ENCODE peak calls at places on chromosomes 11 and 22, in seven cellular contexts. One of them, this sample, is unnamed.

GRCh38 chr11:117900720-117901440 is 24.4 kb upstream of the FXYD6 start:
- DNase-seq in IMR-90: no peak
- DNase-seq in mesendoderm: no peak
- DNase-seq in H1: no peak
- DNase-seq in mesenchymal stem cell: no peak
- DNase-seq in trophoblast cell: no peak
- DNase-seq in neuronal stem cell: no peak
- DNase-seq in this sample: no peak

GRCh38 chr11:41245704-41246398 is 213.6 kb downstream of the LRRC4C start:
- DNase-seq in trophoblast cell: no peak
- DNase-seq in neuronal stem cell: no peak
- DNase-seq in IMR-90: no peak
- DNase-seq in mesendoderm: peak
- DNase-seq in H1: no peak
- DNase-seq in mesenchymal stem cell: no peak
- DNase-seq in this sample: peak

GRCh38 chr22:38569972-38570840 is at the start of gene DMC1:
- DNase-seq in mesendoderm: peak
- DNase-seq in neuronal stem cell: peak
- DNase-seq in trophoblast cell: peak
- DNase-seq in IMR-90: peak
- DNase-seq in H1: peak
- DNase-seq in mesenchymal stem cell: peak
- DNase-seq in this sample: peak

GRCh38 chr11:123056835-123057491 is 5.0 kb downstream of the HSPA8 start:
- DNase-seq in mesenchymal stem cell: no peak
- DNase-seq in neuronal stem cell: no peak
- DNase-seq in H1: no peak
- DNase-seq in mesendoderm: no peak
- DNase-seq in trophoblast cell: peak
- DNase-seq in IMR-90: no peak
- DNase-seq in this sample: no peak

GRCh38 chr11:110091995-110092576 is 1.1 kb upstream of the ZC3H12C start:
- DNase-seq in mesendoderm: peak
- DNase-seq in trophoblast cell: no peak
- DNase-seq in H1: no peak
- DNase-seq in IMR-90: no peak
- DNase-seq in neuronal stem cell: no peak
- DNase-seq in mesenchymal stem cell: no peak
- DNase-seq in this sample: no peak

GRCh38 chr11:8059571-8060011 is 21.4 kb upstream of the TUB start:
- DNase-seq in mesenchymal stem cell: no peak
- DNase-seq in H1: no peak
- DNase-seq in mesendoderm: no peak
- DNase-seq in neuronal stem cell: no peak
- DNase-seq in trophoblast cell: no peak
- DNase-seq in IMR-90: no peak
- DNase-seq in this sample: no peak

GRCh38 chr11:9821008-9821752 is 157.3 kb downstream of the SWAP70 start:
- DNase-seq in mesenchymal stem cell: no peak
- DNase-seq in trophoblast cell: no peak
- DNase-seq in mesendoderm: peak
- DNase-seq in H1: no peak
- DNase-seq in neuronal stem cell: no peak
- DNase-seq in IMR-90: no peak
- DNase-seq in this sample: no peak

GRCh38 chr22:23904855-23905254 is 10.7 kb downstream of the MIF start:
- DNase-seq in neuronal stem cell: no peak
- DNase-seq in trophoblast cell: no peak
- DNase-seq in IMR-90: no peak
- DNase-seq in mesendoderm: no peak
- DNase-seq in mesenchymal stem cell: peak
- DNase-seq in H1: no peak
- DNase-seq in this sample: no peak

GRCh38 chr11:70736937-70737640 is 338.8 kb downstream of the CTTN start:
- DNase-seq in neuronal stem cell: no peak
- DNase-seq in H1: no peak
- DNase-seq in IMR-90: no peak
- DNase-seq in mesendoderm: no peak
- DNase-seq in trophoblast cell: no peak
- DNase-seq in mesenchymal stem cell: no peak
- DNase-seq in this sample: no peak

GRCh38 chr11:22774716-22775115 is 54.9 kb downstream of the SVIP start:
- DNase-seq in mesendoderm: no peak
- DNase-seq in trophoblast cell: no peak
- DNase-seq in neuronal stem cell: no peak
- DNase-seq in IMR-90: no peak
- DNase-seq in mesenchymal stem cell: no peak
- DNase-seq in H1: no peak
- DNase-seq in this sample: no peak

GRCh38 chr11:64867748-64868462 is 10.5 kb downstream of the EHD1 start:
- DNase-seq in mesenchymal stem cell: no peak
- DNase-seq in IMR-90: no peak
- DNase-seq in neuronal stem cell: no peak
- DNase-seq in H1: no peak
- DNase-seq in mesendoderm: no peak
- DNase-seq in trophoblast cell: peak
- DNase-seq in this sample: no peak

GRCh38 chr11:12496181-12497025 is 119.0 kb downstream of the PARVA start:
- DNase-seq in neuronal stem cell: no peak
- DNase-seq in mesenchymal stem cell: peak
- DNase-seq in trophoblast cell: peak
- DNase-seq in mesendoderm: peak
- DNase-seq in H1: no peak
- DNase-seq in IMR-90: peak
- DNase-seq in this sample: peak

GRCh38 chr11:72430743-72431570 is 3.4 kb downstream of the CLPB start:
- DNase-seq in mesendoderm: peak
- DNase-seq in IMR-90: peak
- DNase-seq in neuronal stem cell: no peak
- DNase-seq in trophoblast cell: peak
- DNase-seq in mesenchymal stem cell: peak
- DNase-seq in H1: no peak
- DNase-seq in this sample: peak

GRCh38 chr22:28222066-28222465 is 303.0 kb upstream of the PITPNB start:
- DNase-seq in IMR-90: peak
- DNase-seq in mesendoderm: no peak
- DNase-seq in trophoblast cell: no peak
- DNase-seq in mesenchymal stem cell: no peak
- DNase-seq in neuronal stem cell: no peak
- DNase-seq in H1: no peak
- DNase-seq in this sample: no peak

GRCh38 chr11:13667245-13667644 is 1.2 kb upstream of the FAR1 start:
- DNase-seq in mesenchymal stem cell: no peak
- DNase-seq in IMR-90: peak
- DNase-seq in mesendoderm: no peak
- DNase-seq in trophoblast cell: peak
- DNase-seq in neuronal stem cell: no peak
- DNase-seq in H1: no peak
- DNase-seq in this sample: no peak

GRCh38 chr22:27133951-27134664 is 476.7 kb downstream of the MIAT start:
- DNase-seq in mesenchymal stem cell: peak
- DNase-seq in neuronal stem cell: no peak
- DNase-seq in trophoblast cell: peak
- DNase-seq in mesendoderm: peak
- DNase-seq in H1: no peak
- DNase-seq in IMR-90: peak
- DNase-seq in this sample: no peak

GRCh38 chr11:64600281-64600992 is 9.4 kb downstream of the SLC22A12 start:
- DNase-seq in mesendoderm: no peak
- DNase-seq in H1: no peak
- DNase-seq in IMR-90: no peak
- DNase-seq in mesenchymal stem cell: no peak
- DNase-seq in trophoblast cell: no peak
- DNase-seq in neuronal stem cell: no peak
- DNase-seq in this sample: no peak

GRCh38 chr11:66637557-66638176 is 836 bp upstream of the RBM4 start:
- DNase-seq in trophoblast cell: no peak
- DNase-seq in mesendoderm: no peak
- DNase-seq in IMR-90: peak
- DNase-seq in neuronal stem cell: peak
- DNase-seq in mesenchymal stem cell: peak
- DNase-seq in H1: no peak
- DNase-seq in this sample: no peak

GRCh38 chr11:115965754-115966504 is 461.7 kb upstream of the CADM1 start:
- DNase-seq in IMR-90: peak
- DNase-seq in mesenchymal stem cell: peak
- DNase-seq in H1: no peak
- DNase-seq in neuronal stem cell: no peak
- DNase-seq in mesendoderm: peak
- DNase-seq in trophoblast cell: no peak
- DNase-seq in this sample: no peak

GRCh38 chr22:49453816-49454215 is 373.9 kb downstream of the BRD1 start:
- DNase-seq in trophoblast cell: no peak
- DNase-seq in mesenchymal stem cell: no peak
- DNase-seq in H1: no peak
- DNase-seq in mesendoderm: no peak
- DNase-seq in neuronal stem cell: no peak
- DNase-seq in IMR-90: no peak
- DNase-seq in this sample: no peak

GRCh38 chr11:119453881-119454280 is 30.9 kb upstream of the THY1 start:
- DNase-seq in IMR-90: no peak
- DNase-seq in trophoblast cell: no peak
- DNase-seq in neuronal stem cell: no peak
- DNase-seq in mesenchymal stem cell: no peak
- DNase-seq in H1: no peak
- DNase-seq in mesendoderm: no peak
- DNase-seq in this sample: no peak

GRCh38 chr11:126489791-126490190 is 134.3 kb downstream of the ST3GAL4 start:
- DNase-seq in trophoblast cell: no peak
- DNase-seq in IMR-90: peak
- DNase-seq in H1: no peak
- DNase-seq in mesenchymal stem cell: no peak
- DNase-seq in mesendoderm: no peak
- DNase-seq in neuronal stem cell: no peak
- DNase-seq in this sample: no peak
- H4K8ac ChIP-seq in trophoblast cell: no peak
- H4K8ac ChIP-seq in IMR-90: no peak
- H4K8ac ChIP-seq in H1: no peak
- H4K8ac ChIP-seq in mesenchymal stem cell: no peak
- H4K8ac ChIP-seq in mesendoderm: no peak
- H4K8ac ChIP-seq in neuronal stem cell: no peak
- H4K8ac ChIP-seq in this sample: no peak

DNA sequence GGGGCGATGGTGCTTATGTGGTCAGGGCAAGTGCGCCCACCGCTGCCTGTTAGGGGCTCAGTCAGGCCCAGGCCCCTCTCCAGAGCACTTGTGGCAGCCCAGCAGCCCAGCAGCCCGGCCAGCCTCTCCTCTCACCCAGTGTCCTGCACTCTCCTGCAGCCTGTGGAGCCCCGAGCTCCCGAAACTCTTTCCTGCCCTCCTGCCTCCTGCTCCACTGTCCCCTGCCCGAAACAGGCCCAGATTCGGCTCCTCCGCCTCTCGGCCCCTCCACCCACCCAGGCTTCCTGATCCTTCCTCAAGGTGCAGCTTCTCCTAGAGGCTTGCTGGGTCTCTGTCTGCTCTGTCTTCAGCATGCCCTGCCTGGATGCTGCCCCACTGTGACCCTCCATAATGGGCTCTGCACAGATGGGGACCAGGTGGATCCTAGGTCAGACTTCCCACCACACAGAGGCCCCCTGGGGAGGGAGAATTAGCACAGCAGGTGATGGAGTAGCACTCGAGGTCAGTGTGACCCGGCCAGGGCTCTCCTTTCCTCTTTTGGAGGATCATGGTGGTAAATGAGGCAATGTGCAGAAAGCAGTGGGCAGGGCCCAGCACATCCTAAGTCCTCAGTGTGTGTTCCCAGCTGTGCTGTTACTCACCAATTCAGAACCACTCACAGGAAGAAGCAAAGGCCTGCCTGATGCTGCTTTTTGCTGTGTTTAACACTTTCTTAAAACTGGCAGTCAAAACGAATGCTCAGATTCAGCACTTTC is 18.6 kb upstream of the NAP1L4 start:
- DNase-seq in trophoblast cell: no peak
- DNase-seq in neuronal stem cell: no peak
- DNase-seq in IMR-90: no peak
- DNase-seq in mesendoderm: no peak
- DNase-seq in H1: no peak
- DNase-seq in mesenchymal stem cell: no peak
- DNase-seq in this sample: no peak
- H2BK5ac ChIP-seq in trophoblast cell: no peak
- H2BK5ac ChIP-seq in neuronal stem cell: no peak
- H2BK5ac ChIP-seq in IMR-90: no peak
- H2BK5ac ChIP-seq in mesendoderm: no peak
- H2BK5ac ChIP-seq in H1: no peak
- H2BK5ac ChIP-seq in mesenchymal stem cell: no peak
- H2BK5ac ChIP-seq in this sample: no peak

GRCh38 chr11:106022795-106023275 is 795 bp upstream of the MSANTD4 start:
- DNase-seq in H1: no peak
- DNase-seq in neuronal stem cell: no peak
- DNase-seq in mesendoderm: no peak
- DNase-seq in trophoblast cell: no peak
- DNase-seq in IMR-90: no peak
- DNase-seq in mesenchymal stem cell: no peak
- DNase-seq in this sample: no peak

GRCh38 chr11:106017088-106017487 is 5.0 kb downstream of the MSANTD4 start:
- DNase-seq in neuronal stem cell: no peak
- DNase-seq in H1: no peak
- DNase-seq in mesendoderm: no peak
- DNase-seq in mesenchymal stem cell: no peak
- DNase-seq in IMR-90: no peak
- DNase-seq in trophoblast cell: no peak
- DNase-seq in this sample: no peak

GRCh38 chr11:106021967-106022794 is at the start of gene MSANTD4:
- DNase-seq in neuronal stem cell: peak
- DNase-seq in mesenchymal stem cell: peak
- DNase-seq in IMR-90: peak
- DNase-seq in trophoblast cell: peak
- DNase-seq in mesendoderm: peak
- DNase-seq in H1: peak
- DNase-seq in this sample: peak

GRCh38 chr11:106021181-106021966 is 666 bp downstream of the MSANTD4 start:
- DNase-seq in mesenchymal stem cell: peak
- DNase-seq in IMR-90: peak
- DNase-seq in neuronal stem cell: no peak
- DNase-seq in trophoblast cell: peak
- DNase-seq in H1: no peak
- DNase-seq in mesendoderm: no peak
- DNase-seq in this sample: no peak
- H3K23ac ChIP-seq in mesenchymal stem cell: no peak
- H3K23ac ChIP-seq in IMR-90: peak
- H3K23ac ChIP-seq in neuronal stem cell: peak
- H3K23ac ChIP-seq in trophoblast cell: no peak
- H3K23ac ChIP-seq in H1: no peak
- H3K23ac ChIP-seq in mesendoderm: peak
- H3K23ac ChIP-seq in this sample: no peak

DNA sequence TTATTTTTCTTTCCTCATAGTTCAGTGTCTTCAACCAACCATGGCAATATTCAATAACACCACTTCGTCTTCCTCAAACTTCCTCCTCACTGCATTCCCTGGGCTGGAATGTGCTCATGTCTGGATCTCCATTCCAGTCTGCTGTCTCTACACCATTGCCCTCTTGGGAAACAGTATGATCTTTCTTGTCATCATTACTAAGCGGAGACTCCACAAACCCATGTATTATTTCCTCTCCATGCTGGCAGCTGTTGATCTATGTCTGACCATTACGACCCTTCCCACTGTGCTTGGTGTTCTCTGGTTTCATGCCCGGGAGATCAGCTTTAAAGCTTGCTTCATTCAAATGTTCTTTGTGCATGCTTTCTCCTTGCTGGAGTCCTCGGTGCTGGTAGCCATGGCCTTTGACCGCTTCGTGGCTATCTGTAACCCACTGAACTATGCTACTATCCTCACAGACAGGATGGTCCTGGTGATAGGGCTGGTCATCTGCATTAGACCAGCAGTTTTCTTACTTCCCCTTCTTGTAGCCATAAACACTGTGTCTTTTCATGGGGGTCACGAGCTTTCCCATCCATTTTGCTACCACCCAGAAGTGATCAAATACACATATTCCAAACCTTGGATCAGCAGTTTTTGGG is at the start of gene OR51T1:
- DNase-seq in neuronal stem cell: no peak
- DNase-seq in trophoblast cell: no peak
- DNase-seq in IMR-90: peak
- DNase-seq in mesenchymal stem cell: peak
- DNase-seq in mesendoderm: no peak
- DNase-seq in H1: no peak
- DNase-seq in this sample: no peak
- H4K8ac ChIP-seq in neuronal stem cell: no peak
- H4K8ac ChIP-seq in trophoblast cell: no peak
- H4K8ac ChIP-seq in IMR-90: no peak
- H4K8ac ChIP-seq in mesenchymal stem cell: no peak
- H4K8ac ChIP-seq in mesendoderm: no peak
- H4K8ac ChIP-seq in H1: no peak
- H4K8ac ChIP-seq in this sample: no peak